ENCODE peak calls at places on chromosome 5, in nine cellular contexts. One of them, this sample, is unnamed.
A peak's percentile ranks its signal among the peaks of the same experiment; 100 is the strongest.

GRCh38 chr5:39218482-39219381 is 631 bp downstream of the FYB1 start:
- DNase-seq in endodermal cell: no peak
- DNase-seq in fibroblast of lung: peak; percentile 21
- DNase-seq in breast epithelium: no peak
- DNase-seq in tibial artery: no peak
- DNase-seq in gastrocnemius medialis: peak; percentile 59
- DNase-seq in heart right ventricle: no peak
- DNase-seq in colonic mucosa: no peak
- DNase-seq in IMR-90: no peak
- DNase-seq in this sample: no peak

GRCh38 chr5:150021491-150022162 is 21.1 kb downstream of the HMGXB3 start:
- DNase-seq in heart right ventricle: peak; percentile 28
- DNase-seq in breast epithelium: peak; percentile 82
- DNase-seq in tibial artery: peak; percentile 68
- DNase-seq in fibroblast of lung: peak; percentile 42
- DNase-seq in colonic mucosa: no peak
- DNase-seq in gastrocnemius medialis: peak; percentile 66
- DNase-seq in endodermal cell: peak; percentile 89
- DNase-seq in IMR-90: peak; percentile 19
- DNase-seq in this sample: peak; percentile 84

GRCh38 chr5:67576112-67576511 is 379.5 kb upstream of the CD180 start:
- DNase-seq in colonic mucosa: no peak
- DNase-seq in endodermal cell: no peak
- DNase-seq in tibial artery: no peak
- DNase-seq in IMR-90: no peak
- DNase-seq in breast epithelium: no peak
- DNase-seq in fibroblast of lung: no peak
- DNase-seq in heart right ventricle: no peak
- DNase-seq in gastrocnemius medialis: no peak
- DNase-seq in this sample: no peak

GRCh38 chr5:158875272-158875679 is 224.4 kb downstream of the EBF1 start:
- DNase-seq in IMR-90: peak; percentile 4
- DNase-seq in fibroblast of lung: peak; percentile 36
- DNase-seq in colonic mucosa: no peak
- DNase-seq in heart right ventricle: no peak
- DNase-seq in breast epithelium: no peak
- DNase-seq in endodermal cell: no peak
- DNase-seq in gastrocnemius medialis: no peak
- DNase-seq in tibial artery: no peak
- DNase-seq in this sample: no peak

GRCh38 chr5:181134259-181134658 is 3.3 kb upstream of the OR2V1 start:
- DNase-seq in IMR-90: no peak
- DNase-seq in gastrocnemius medialis: no peak
- DNase-seq in tibial artery: no peak
- DNase-seq in fibroblast of lung: no peak
- DNase-seq in breast epithelium: no peak
- DNase-seq in heart right ventricle: no peak
- DNase-seq in colonic mucosa: no peak
- DNase-seq in endodermal cell: no peak
- DNase-seq in this sample: no peak

GRCh38 chr5:66793049-66793448 is 196.9 kb downstream of the MAST4 start:
- DNase-seq in tibial artery: no peak
- DNase-seq in gastrocnemius medialis: no peak
- DNase-seq in fibroblast of lung: no peak
- DNase-seq in colonic mucosa: no peak
- DNase-seq in endodermal cell: no peak
- DNase-seq in heart right ventricle: peak; percentile 26
- DNase-seq in IMR-90: no peak
- DNase-seq in breast epithelium: no peak
- DNase-seq in this sample: no peak

GRCh38 chr5:159038907-159039306 is 60.8 kb downstream of the EBF1 start:
- DNase-seq in gastrocnemius medialis: no peak
- DNase-seq in colonic mucosa: no peak
- DNase-seq in IMR-90: peak; percentile 90
- DNase-seq in heart right ventricle: no peak
- DNase-seq in tibial artery: peak; percentile 80
- DNase-seq in breast epithelium: no peak
- DNase-seq in fibroblast of lung: peak; percentile 93
- DNase-seq in endodermal cell: no peak
- DNase-seq in this sample: peak; percentile 88

GRCh38 chr5:58462154-58462553 is 2.3 kb upstream of the PLK2 start:
- DNase-seq in IMR-90: no peak
- DNase-seq in tibial artery: no peak
- DNase-seq in heart right ventricle: no peak
- DNase-seq in gastrocnemius medialis: no peak
- DNase-seq in endodermal cell: no peak
- DNase-seq in breast epithelium: no peak
- DNase-seq in fibroblast of lung: peak; percentile 45
- DNase-seq in colonic mucosa: peak; percentile 73
- DNase-seq in this sample: peak; percentile 35

GRCh38 chr5:80184235-80185023 is 71.4 kb downstream of the SERINC5 start:
- DNase-seq in endodermal cell: peak; percentile 91
- DNase-seq in heart right ventricle: no peak
- DNase-seq in gastrocnemius medialis: no peak
- DNase-seq in tibial artery: no peak
- DNase-seq in breast epithelium: no peak
- DNase-seq in IMR-90: no peak
- DNase-seq in colonic mucosa: peak; percentile 87
- DNase-seq in fibroblast of lung: no peak
- DNase-seq in this sample: no peak
- H3K4me1 ChIP-seq in endodermal cell: peaks cover 28% of the 10 kb centered on the region
- H3K4me1 ChIP-seq in heart right ventricle: peaks cover 62% of the 10 kb centered on the region
- H3K4me1 ChIP-seq in gastrocnemius medialis: peaks cover 4% of the 10 kb centered on the region
- H3K4me1 ChIP-seq in tibial artery: no peaks in the 10 kb centered on the region
- H3K4me1 ChIP-seq in breast epithelium: no peaks in the 10 kb centered on the region
- H3K4me1 ChIP-seq in IMR-90: no peaks in the 10 kb centered on the region
- H3K4me1 ChIP-seq in colonic mucosa: peaks cover 27% of the 10 kb centered on the region
- H3K4me1 ChIP-seq in fibroblast of lung: no peaks in the 10 kb centered on the region
- H3K4me1 ChIP-seq in this sample: peaks cover 3% of the 10 kb centered on the region

GRCh38 chr5:62974623-62975022 is 396.0 kb downstream of the LRRC70 start:
- DNase-seq in gastrocnemius medialis: no peak
- DNase-seq in heart right ventricle: no peak
- DNase-seq in endodermal cell: no peak
- DNase-seq in fibroblast of lung: no peak
- DNase-seq in breast epithelium: no peak
- DNase-seq in IMR-90: no peak
- DNase-seq in colonic mucosa: no peak
- DNase-seq in tibial artery: no peak
- DNase-seq in this sample: no peak

GRCh38 chr5:62982348-62982747 is 403.7 kb downstream of the LRRC70 start:
- DNase-seq in fibroblast of lung: no peak
- DNase-seq in breast epithelium: no peak
- DNase-seq in endodermal cell: peak; percentile 71
- DNase-seq in IMR-90: no peak
- DNase-seq in heart right ventricle: no peak
- DNase-seq in tibial artery: no peak
- DNase-seq in gastrocnemius medialis: no peak
- DNase-seq in colonic mucosa: no peak
- DNase-seq in this sample: no peak

GRCh38 chr5:62977641-62978040 is 399.0 kb downstream of the LRRC70 start:
- DNase-seq in breast epithelium: no peak
- DNase-seq in endodermal cell: peak; percentile 86
- DNase-seq in gastrocnemius medialis: no peak
- DNase-seq in heart right ventricle: no peak
- DNase-seq in tibial artery: no peak
- DNase-seq in fibroblast of lung: no peak
- DNase-seq in colonic mucosa: no peak
- DNase-seq in IMR-90: no peak
- DNase-seq in this sample: no peak

GRCh38 chr5:62980884-62981283 is 402.3 kb downstream of the LRRC70 start:
- DNase-seq in heart right ventricle: no peak
- DNase-seq in tibial artery: no peak
- DNase-seq in colonic mucosa: no peak
- DNase-seq in IMR-90: no peak
- DNase-seq in gastrocnemius medialis: no peak
- DNase-seq in endodermal cell: no peak
- DNase-seq in fibroblast of lung: no peak
- DNase-seq in breast epithelium: no peak
- DNase-seq in this sample: no peak

GRCh38 chr5:62979472-62979871 is 400.9 kb downstream of the LRRC70 start:
- DNase-seq in IMR-90: no peak
- DNase-seq in colonic mucosa: no peak
- DNase-seq in tibial artery: no peak
- DNase-seq in gastrocnemius medialis: no peak
- DNase-seq in endodermal cell: no peak
- DNase-seq in fibroblast of lung: no peak
- DNase-seq in heart right ventricle: no peak
- DNase-seq in breast epithelium: no peak
- DNase-seq in this sample: no peak
- H3K4me3 ChIP-seq in IMR-90: no peak overlapping the region
- H3K4me3 ChIP-seq in colonic mucosa: no peak overlapping the region
- H3K4me3 ChIP-seq in tibial artery: no peak overlapping the region
- H3K4me3 ChIP-seq in gastrocnemius medialis: no peak overlapping the region
- H3K4me3 ChIP-seq in endodermal cell: no peak overlapping the region
- H3K4me3 ChIP-seq in fibroblast of lung: no peak overlapping the region
- H3K4me3 ChIP-seq in heart right ventricle: no peak overlapping the region
- H3K4me3 ChIP-seq in breast epithelium: no peak overlapping the region
- H3K4me3 ChIP-seq in this sample: no peak overlapping the region

GRCh38 chr5:41524174-41524573 is 13.8 kb upstream of the PLCXD3 start:
- DNase-seq in IMR-90: no peak
- DNase-seq in heart right ventricle: no peak
- DNase-seq in gastrocnemius medialis: no peak
- DNase-seq in breast epithelium: no peak
- DNase-seq in colonic mucosa: no peak
- DNase-seq in endodermal cell: peak; percentile 72
- DNase-seq in fibroblast of lung: peak; percentile 12
- DNase-seq in tibial artery: no peak
- DNase-seq in this sample: no peak

GRCh38 chr5:41522193-41522786 is 11.9 kb upstream of the PLCXD3 start:
- DNase-seq in endodermal cell: peak; percentile 64
- DNase-seq in IMR-90: no peak
- DNase-seq in colonic mucosa: no peak
- DNase-seq in tibial artery: no peak
- DNase-seq in heart right ventricle: no peak
- DNase-seq in fibroblast of lung: no peak
- DNase-seq in gastrocnemius medialis: no peak
- DNase-seq in breast epithelium: no peak
- DNase-seq in this sample: no peak

GRCh38 chr5:41517909-41518308 is 7.5 kb upstream of the PLCXD3 start:
- DNase-seq in tibial artery: no peak
- DNase-seq in colonic mucosa: no peak
- DNase-seq in endodermal cell: no peak
- DNase-seq in IMR-90: peak; percentile 34
- DNase-seq in fibroblast of lung: peak; percentile 39
- DNase-seq in breast epithelium: no peak
- DNase-seq in gastrocnemius medialis: no peak
- DNase-seq in heart right ventricle: no peak
- DNase-seq in this sample: no peak

DNA sequence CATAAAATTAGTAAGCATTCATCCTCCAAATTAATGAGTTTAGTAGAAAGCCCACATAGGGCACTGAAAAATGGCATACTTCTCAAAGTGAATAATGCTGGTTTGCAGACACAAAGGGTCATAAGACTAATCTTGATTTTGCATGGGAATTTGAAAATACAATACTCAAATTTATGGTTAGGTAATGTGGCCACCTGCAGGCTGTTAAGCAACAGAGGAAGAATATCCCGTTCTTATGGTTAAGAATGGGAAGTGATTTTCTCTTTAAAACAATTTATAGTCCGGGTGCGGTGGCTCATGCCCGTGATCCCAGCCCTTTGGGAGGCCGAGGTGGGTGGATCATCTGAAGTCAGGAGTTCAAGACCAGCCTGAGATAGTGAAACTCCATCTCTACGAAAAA is 9.4 kb upstream of the PLCXD3 start:
- DNase-seq in breast epithelium: no peak
- DNase-seq in tibial artery: no peak
- DNase-seq in endodermal cell: no peak
- DNase-seq in gastrocnemius medialis: no peak
- DNase-seq in fibroblast of lung: peak; percentile 7
- DNase-seq in colonic mucosa: no peak
- DNase-seq in heart right ventricle: no peak
- DNase-seq in IMR-90: no peak
- DNase-seq in this sample: no peak
- H3K36me3 ChIP-seq in breast epithelium: no peaks in the 10 kb centered on the region
- H3K36me3 ChIP-seq in tibial artery: no peaks in the 10 kb centered on the region
- H3K36me3 ChIP-seq in endodermal cell: no peaks in the 10 kb centered on the region
- H3K36me3 ChIP-seq in gastrocnemius medialis: no peaks in the 10 kb centered on the region
- H3K36me3 ChIP-seq in fibroblast of lung: no peaks in the 10 kb centered on the region
- H3K36me3 ChIP-seq in colonic mucosa: no peaks in the 10 kb centered on the region
- H3K36me3 ChIP-seq in heart right ventricle: no peaks in the 10 kb centered on the region
- H3K36me3 ChIP-seq in IMR-90: no peaks in the 10 kb centered on the region
- H3K36me3 ChIP-seq in this sample: no peaks in the 10 kb centered on the region

GRCh38 chr5:176542596-176543427 is 5.6 kb upstream of the RNF44 start:
- DNase-seq in tibial artery: no peak
- DNase-seq in heart right ventricle: no peak
- DNase-seq in colonic mucosa: no peak
- DNase-seq in IMR-90: peak; percentile 23
- DNase-seq in fibroblast of lung: no peak
- DNase-seq in breast epithelium: no peak
- DNase-seq in gastrocnemius medialis: no peak
- DNase-seq in endodermal cell: peak; percentile 82
- DNase-seq in this sample: no peak

GRCh38 chr5:176542135-176542595 is 5.0 kb upstream of the RNF44 start:
- DNase-seq in colonic mucosa: peak; percentile 84
- DNase-seq in IMR-90: no peak
- DNase-seq in gastrocnemius medialis: no peak
- DNase-seq in fibroblast of lung: no peak
- DNase-seq in breast epithelium: no peak
- DNase-seq in heart right ventricle: no peak
- DNase-seq in tibial artery: no peak
- DNase-seq in endodermal cell: peak; percentile 80
- DNase-seq in this sample: no peak

GRCh38 chr5:176541338-176542134 is 4.3 kb upstream of the RNF44 start:
- DNase-seq in IMR-90: no peak
- DNase-seq in gastrocnemius medialis: no peak
- DNase-seq in tibial artery: no peak
- DNase-seq in colonic mucosa: peak; percentile 82
- DNase-seq in breast epithelium: peak; percentile 71
- DNase-seq in fibroblast of lung: no peak
- DNase-seq in heart right ventricle: no peak
- DNase-seq in endodermal cell: peak; percentile 91
- DNase-seq in this sample: no peak

GRCh38 chr5:176545388-176545736 is 3.8 kb upstream of the CDHR2 start:
- DNase-seq in heart right ventricle: no peak
- DNase-seq in IMR-90: no peak
- DNase-seq in colonic mucosa: no peak
- DNase-seq in gastrocnemius medialis: no peak
- DNase-seq in breast epithelium: no peak
- DNase-seq in fibroblast of lung: no peak
- DNase-seq in tibial artery: no peak
- DNase-seq in endodermal cell: no peak
- DNase-seq in this sample: no peak

DNA sequence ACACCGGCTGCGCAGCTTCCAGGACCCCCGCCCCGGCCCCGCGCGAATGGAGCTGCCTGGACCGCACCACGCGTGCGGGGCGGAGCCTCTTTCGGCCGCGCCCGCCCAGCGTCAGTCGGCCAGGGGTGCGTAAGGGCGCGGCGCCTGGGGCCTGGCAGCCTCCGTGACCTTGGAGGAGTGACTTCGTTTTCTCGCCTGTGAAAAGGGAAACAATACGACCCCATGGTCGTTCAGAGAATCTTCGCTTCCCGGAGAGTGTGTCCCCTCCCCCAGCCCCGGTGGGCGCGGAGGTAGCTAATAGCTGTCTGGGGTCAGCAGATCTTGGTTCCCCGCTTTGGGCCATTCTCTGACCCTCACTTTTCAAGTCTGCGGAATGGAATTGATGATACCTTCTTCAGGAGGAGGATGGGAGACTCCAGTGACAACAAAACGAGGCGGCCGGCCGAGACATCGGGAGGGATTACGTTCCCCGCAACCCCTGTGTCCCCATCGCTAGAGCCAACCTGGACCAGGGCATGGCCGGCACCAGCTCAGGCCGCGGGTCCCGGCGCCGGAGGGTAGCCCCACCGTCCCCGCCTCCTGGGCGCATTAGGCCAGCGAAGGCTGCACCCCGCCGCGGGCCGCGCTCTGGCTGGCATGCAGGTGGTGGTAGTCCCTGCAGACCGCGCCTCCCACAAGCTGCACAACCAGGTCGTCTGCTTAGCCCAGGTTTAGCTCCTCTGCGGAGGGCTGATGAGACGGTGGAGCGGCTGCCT is 5.5 kb upstream of the CDHR2 start:
- DNase-seq in endodermal cell: peak; percentile 90
- DNase-seq in fibroblast of lung: peak; percentile 47
- DNase-seq in breast epithelium: peak; percentile 56
- DNase-seq in tibial artery: no peak
- DNase-seq in colonic mucosa: peak; percentile 84
- DNase-seq in gastrocnemius medialis: peak; percentile 76
- DNase-seq in heart right ventricle: peak; percentile 71
- DNase-seq in IMR-90: no peak
- DNase-seq in this sample: no peak
- H3K4me1 ChIP-seq in endodermal cell: peaks cover 12% of the 10 kb centered on the region
- H3K4me1 ChIP-seq in fibroblast of lung: peaks cover 8% of the 10 kb centered on the region
- H3K4me1 ChIP-seq in breast epithelium: peaks cover 3% of the 10 kb centered on the region
- H3K4me1 ChIP-seq in tibial artery: no peaks in the 10 kb centered on the region
- H3K4me1 ChIP-seq in colonic mucosa: peaks cover 27% of the 10 kb centered on the region
- H3K4me1 ChIP-seq in gastrocnemius medialis: peaks cover 20% of the 10 kb centered on the region
- H3K4me1 ChIP-seq in heart right ventricle: peaks cover 55% of the 10 kb centered on the region
- H3K4me1 ChIP-seq in IMR-90: peaks cover 9% of the 10 kb centered on the region
- H3K4me1 ChIP-seq in this sample: peaks cover 20% of the 10 kb centered on the region

This sample was measured in astrocyte.